ENCODE peak calls at places on chromosomes 1 and 21, in eight cellular contexts. One of them, this sample, is unnamed.

GRCh38 chr1:205588691-205589445 is 42.9 kb downstream of the ELK4 start:
- DNase-seq in activated CD4-positive, alpha-beta T cell treated with anti-CD3 and anti-CD28 coated beads, Interleukin-2, amount 10 ng/mL, durations not matched to agents 7 days and 5 days: no peak
- DNase-seq in EH: peak
- DNase-seq in NT2/D1: peak
- DNase-seq in activated CD4-positive, alpha-beta memory T cell treated with anti-CD3 and anti-CD28 coated beads, Interleukin-2, amount 10 ng/mL, durations not matched to agents 7 days and 5 days: no peak
- DNase-seq in OCI-M1: peak
- DNase-seq in GM10248: peak
- DNase-seq in kidney tubule cell: peak
- DNase-seq in this sample: peak

GRCh38 chr1:172704003-172704402 is 45.1 kb downstream of the FASLG start:
- DNase-seq in EH: no peak
- DNase-seq in GM10248: no peak
- DNase-seq in OCI-M1: no peak
- DNase-seq in activated CD4-positive, alpha-beta memory T cell treated with anti-CD3 and anti-CD28 coated beads, Interleukin-2, amount 10 ng/mL, durations not matched to agents 7 days and 5 days: peak
- DNase-seq in activated CD4-positive, alpha-beta T cell treated with anti-CD3 and anti-CD28 coated beads, Interleukin-2, amount 10 ng/mL, durations not matched to agents 7 days and 5 days: peak
- DNase-seq in kidney tubule cell: no peak
- DNase-seq in NT2/D1: no peak
- DNase-seq in this sample: no peak

GRCh38 chr1:79128726-79129125 is 122.2 kb upstream of the ADGRL4 start:
- DNase-seq in activated CD4-positive, alpha-beta T cell treated with anti-CD3 and anti-CD28 coated beads, Interleukin-2, amount 10 ng/mL, durations not matched to agents 7 days and 5 days: no peak
- DNase-seq in activated CD4-positive, alpha-beta memory T cell treated with anti-CD3 and anti-CD28 coated beads, Interleukin-2, amount 10 ng/mL, durations not matched to agents 7 days and 5 days: no peak
- DNase-seq in OCI-M1: peak
- DNase-seq in GM10248: no peak
- DNase-seq in NT2/D1: no peak
- DNase-seq in kidney tubule cell: no peak
- DNase-seq in EH: peak
- DNase-seq in this sample: peak

GRCh38 chr1:201270616-201271390 is 12.5 kb upstream of the PKP1 start:
- DNase-seq in kidney tubule cell: no peak
- DNase-seq in NT2/D1: no peak
- DNase-seq in GM10248: no peak
- DNase-seq in OCI-M1: no peak
- DNase-seq in activated CD4-positive, alpha-beta T cell treated with anti-CD3 and anti-CD28 coated beads, Interleukin-2, amount 10 ng/mL, durations not matched to agents 7 days and 5 days: no peak
- DNase-seq in activated CD4-positive, alpha-beta memory T cell treated with anti-CD3 and anti-CD28 coated beads, Interleukin-2, amount 10 ng/mL, durations not matched to agents 7 days and 5 days: no peak
- DNase-seq in EH: no peak
- DNase-seq in this sample: no peak

GRCh38 chr1:167935252-167936067 is 1.0 kb upstream of the DCAF6 start:
- DNase-seq in activated CD4-positive, alpha-beta T cell treated with anti-CD3 and anti-CD28 coated beads, Interleukin-2, amount 10 ng/mL, durations not matched to agents 7 days and 5 days: peak
- DNase-seq in GM10248: peak
- DNase-seq in activated CD4-positive, alpha-beta memory T cell treated with anti-CD3 and anti-CD28 coated beads, Interleukin-2, amount 10 ng/mL, durations not matched to agents 7 days and 5 days: peak
- DNase-seq in OCI-M1: peak
- DNase-seq in NT2/D1: peak
- DNase-seq in EH: peak
- DNase-seq in kidney tubule cell: peak
- DNase-seq in this sample: peak

GRCh38 chr1:92874987-92875386 is 43.1 kb downstream of the RPL5 start:
- DNase-seq in NT2/D1: no peak
- DNase-seq in EH: no peak
- DNase-seq in activated CD4-positive, alpha-beta memory T cell treated with anti-CD3 and anti-CD28 coated beads, Interleukin-2, amount 10 ng/mL, durations not matched to agents 7 days and 5 days: no peak
- DNase-seq in GM10248: no peak
- DNase-seq in activated CD4-positive, alpha-beta T cell treated with anti-CD3 and anti-CD28 coated beads, Interleukin-2, amount 10 ng/mL, durations not matched to agents 7 days and 5 days: no peak
- DNase-seq in OCI-M1: no peak
- DNase-seq in kidney tubule cell: no peak
- DNase-seq in this sample: no peak

GRCh38 chr21:39336457-39337008 is 12.4 kb downstream of the HMGN1 start:
- DNase-seq in OCI-M1: no peak
- DNase-seq in EH: no peak
- DNase-seq in activated CD4-positive, alpha-beta memory T cell treated with anti-CD3 and anti-CD28 coated beads, Interleukin-2, amount 10 ng/mL, durations not matched to agents 7 days and 5 days: no peak
- DNase-seq in NT2/D1: no peak
- DNase-seq in kidney tubule cell: no peak
- DNase-seq in activated CD4-positive, alpha-beta T cell treated with anti-CD3 and anti-CD28 coated beads, Interleukin-2, amount 10 ng/mL, durations not matched to agents 7 days and 5 days: no peak
- DNase-seq in GM10248: no peak
- DNase-seq in this sample: no peak

GRCh38 chr1:172266528-172267174 is 153.8 kb upstream of the C1orf105 start:
- DNase-seq in kidney tubule cell: peak
- DNase-seq in GM10248: no peak
- DNase-seq in activated CD4-positive, alpha-beta memory T cell treated with anti-CD3 and anti-CD28 coated beads, Interleukin-2, amount 10 ng/mL, durations not matched to agents 7 days and 5 days: no peak
- DNase-seq in NT2/D1: no peak
- DNase-seq in OCI-M1: no peak
- DNase-seq in EH: no peak
- DNase-seq in activated CD4-positive, alpha-beta T cell treated with anti-CD3 and anti-CD28 coated beads, Interleukin-2, amount 10 ng/mL, durations not matched to agents 7 days and 5 days: no peak
- DNase-seq in this sample: no peak

GRCh38 chr1:156767879-156768608 is 709 bp downstream of the PRCC start:
- DNase-seq in NT2/D1: peak
- DNase-seq in activated CD4-positive, alpha-beta memory T cell treated with anti-CD3 and anti-CD28 coated beads, Interleukin-2, amount 10 ng/mL, durations not matched to agents 7 days and 5 days: peak
- DNase-seq in kidney tubule cell: no peak
- DNase-seq in activated CD4-positive, alpha-beta T cell treated with anti-CD3 and anti-CD28 coated beads, Interleukin-2, amount 10 ng/mL, durations not matched to agents 7 days and 5 days: peak
- DNase-seq in EH: peak
- DNase-seq in OCI-M1: peak
- DNase-seq in GM10248: no peak
- DNase-seq in this sample: peak

GRCh38 chr1:214970016-214970415 is 112.5 kb upstream of the KCNK2 start:
- DNase-seq in OCI-M1: no peak
- DNase-seq in activated CD4-positive, alpha-beta memory T cell treated with anti-CD3 and anti-CD28 coated beads, Interleukin-2, amount 10 ng/mL, durations not matched to agents 7 days and 5 days: no peak
- DNase-seq in GM10248: no peak
- DNase-seq in activated CD4-positive, alpha-beta T cell treated with anti-CD3 and anti-CD28 coated beads, Interleukin-2, amount 10 ng/mL, durations not matched to agents 7 days and 5 days: no peak
- DNase-seq in NT2/D1: no peak
- DNase-seq in kidney tubule cell: no peak
- DNase-seq in EH: no peak
- DNase-seq in this sample: no peak